ENCODE peak calls at places on chromosomes 6 and 20, in eight cellular contexts. P, T, X, F, V, H, G and K are unnamed samples.

GRCh38 chr20:42020316-42020715 is 402.1 kb upstream of the CHD6 start:
- DNase-seq in P (no peak), T (no peak), X (no peak), F (no peak), V (no peak), H (no peak), G (no peak), K (no peak)

GRCh38 chr6:49462927-49463611 is at the start of the genes CENPQ and MMUT:
- DNase-seq in P (peak; percentile 88), T (peak; percentile 94), X (peak; percentile 89), F (peak; percentile 98), V (peak; percentile 97), H (peak; percentile 83), G (peak; percentile 95), K (peak; percentile 91)

GRCh38 chr6:136784910-136785746 is 7.1 kb downstream of the MAP3K5 start:
- DNase-seq in P (no peak), T (peak; percentile 85), X (no peak), F (no peak), V (no peak), H (no peak), G (peak; percentile 78), K (no peak)

GRCh38 chr6:159212881-159213280 is 43.7 kb downstream of the FNDC1 start:
- DNase-seq in P (no peak), T (no peak), X (no peak), F (no peak), V (no peak), H (no peak), G (no peak), K (no peak)

GRCh38 chr6:42326248-42326647 is 108.6 kb upstream of the MRPS10 start:
- DNase-seq in P (no peak), T (no peak), X (no peak), F (no peak), V (no peak), H (no peak), G (no peak), K (no peak)

GRCh38 chr6:52065621-52066020 is 21.8 kb downstream of the PKHD1 start:
- DNase-seq in P (no peak), T (no peak), X (no peak), F (no peak), V (peak; percentile 41), H (no peak), G (no peak), K (no peak)

GRCh38 chr6:75791881-75792280 is 42.8 kb downstream of the MYO6 start:
- DNase-seq in P (no peak), T (no peak), X (no peak), F (no peak), V (no peak), H (no peak), G (no peak), K (no peak)

GRCh38 chr20:62516345-62516744 is 40.5 kb upstream of the GATA5 start:
- DNase-seq in P (peak; percentile 44), T (no peak), X (no peak), F (peak; percentile 82), V (no peak), H (peak; percentile 76), G (no peak), K (no peak)

GRCh38 chr6:124027392-124027791 is 223.7 kb downstream of the NKAIN2 start:
- DNase-seq in P (no peak), T (no peak), X (no peak), F (no peak), V (no peak), H (no peak), G (no peak), K (no peak)

GRCh38 chr20:62795023-62795761 is 1.1 kb upstream of the MRGBP start:
- DNase-seq in P (peak; percentile 50), T (peak; percentile 67), X (peak; percentile 79), F (peak; percentile 82), V (peak; percentile 77), H (peak; percentile 71), G (peak; percentile 83), K (no peak)

GRCh38 chr20:45470262-45470931 is 844 bp downstream of the WFDC2 start:
- DNase-seq in P (peak; percentile 63), T (peak; percentile 83), X (peak; percentile 73), F (peak; percentile 86), V (peak; percentile 65), H (no peak), G (no peak), K (no peak)

GRCh38 chr20:3732327-3733118 is at the start of gene HSPA12B:
- DNase-seq in P (no peak), T (no peak), X (peak; percentile 87), F (peak; percentile 77), V (peak; percentile 60), H (no peak), G (no peak), K (no peak)

GRCh38 chr6:137820952-137821351 is 46.1 kb upstream of the TNFAIP3 start:
- DNase-seq in P (no peak), T (no peak), X (no peak), F (no peak), V (no peak), H (no peak), G (no peak), K (no peak)

GRCh38 chr6:2363211-2363610 is 117.8 kb upstream of the GMDS start:
- DNase-seq in P (no peak), T (no peak), X (no peak), F (no peak), V (no peak), H (no peak), G (no peak), K (no peak)

GRCh38 chr6:77458421-77458820 is 4.9 kb downstream of the HTR1B start:
- DNase-seq in P (no peak), T (no peak), X (no peak), F (no peak), V (no peak), H (no peak), G (no peak), K (no peak)

GRCh38 chr6:102571236-102571908 is 1177.9 kb downstream of the GRIK2 start:
- DNase-seq in P (no peak), T (no peak), X (no peak), F (peak; percentile 53), V (no peak), H (no peak), G (no peak), K (no peak)
- TF ChIP-seq CTCF in P (no peak), T (no peak), X (no peak), F (peak; percentile 52), V (no peak), H (no peak), G (no peak), K (no peak)

GRCh38 chr20:2465100-2465499 is 5.5 kb downstream of the SNRPB start:
- DNase-seq in P (no peak), T (no peak), X (no peak), F (no peak), V (no peak), H (no peak), G (no peak), K (no peak)

GRCh38 chr20:2470051-2470431 is 548 bp downstream of the SNRPB start:
- DNase-seq in P (peak; percentile 37), T (no peak), X (peak; percentile 72), F (no peak), V (peak; percentile 54), H (peak; percentile 87), G (peak; percentile 73), K (no peak)

GRCh38 chr20:2470432-2471193 is at the start of gene SNRPB:
- DNase-seq in P (peak; percentile 96), T (peak; percentile 97), X (peak; percentile 92), F (peak; percentile 98), V (peak; percentile 99), H (peak; percentile 99), G (peak; percentile 98), K (peak; percentile 93)

GRCh38 chr20:2467412-2467811 is 3.2 kb downstream of the SNRPB start:
- DNase-seq in P (no peak), T (no peak), X (no peak), F (no peak), V (no peak), H (no peak), G (no peak), K (no peak)

DNA sequence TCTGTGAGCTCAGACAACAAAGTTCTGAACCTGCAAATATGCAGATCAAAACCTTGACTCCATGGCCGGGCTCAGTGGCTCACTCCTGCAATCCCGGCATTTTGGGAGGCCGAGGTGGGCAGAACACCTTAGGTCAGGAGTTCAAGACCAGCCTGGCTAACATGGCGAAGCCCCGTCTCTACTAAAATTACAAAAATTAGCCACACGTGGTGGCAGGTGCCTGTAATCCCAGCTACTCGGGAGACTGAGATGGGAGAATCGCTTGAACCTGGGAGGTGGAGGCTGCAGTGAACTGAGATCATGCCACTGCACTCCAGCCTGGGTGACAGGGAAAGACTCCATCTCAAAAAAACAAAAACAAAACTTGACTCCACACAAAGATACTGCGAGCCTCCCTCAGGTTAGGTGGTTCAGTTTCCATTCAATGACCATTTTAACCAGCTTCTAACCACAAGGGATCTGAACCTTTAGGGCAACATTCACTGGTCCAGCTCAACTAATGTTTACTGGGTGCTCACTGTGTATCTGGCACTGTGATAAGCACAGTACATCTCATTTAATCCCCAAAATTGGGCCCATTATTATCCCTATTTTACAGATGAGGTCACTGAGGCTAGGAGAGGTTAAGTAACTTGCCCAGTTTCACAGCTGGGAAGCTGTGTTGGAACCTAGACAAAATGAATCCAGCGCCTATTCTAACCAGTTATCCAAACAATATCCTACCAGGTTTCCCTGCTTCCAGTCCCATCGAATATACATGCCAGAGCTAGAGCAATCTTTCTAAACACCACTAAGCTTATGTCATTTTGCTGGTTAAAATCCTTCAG is 1.8 kb downstream of the SNRPB start:
- DNase-seq in P (no peak), T (no peak), X (no peak), F (no peak), V (no peak), H (no peak), G (no peak), K (no peak)
- H3K4me3 ChIP-seq in P (peak overlapping the region; percentile 92), T (peak overlapping the region; percentile 78), X (peak overlapping the region; percentile 86), F (peak overlapping the region; percentile 99), V (no peak overlapping the region), H (peak overlapping the region; percentile 67), G (peak overlapping the region; percentile 77), K (peak overlapping the region; percentile 96)

GRCh38 chr6:16136086-16136485 is 7.2 kb downstream of the MYLIP start:
- DNase-seq in P (no peak), T (no peak), X (no peak), F (no peak), V (no peak), H (no peak), G (no peak), K (no peak)

GRCh38 chr6:16135078-16135477 is 6.2 kb downstream of the MYLIP start:
- DNase-seq in P (no peak), T (no peak), X (no peak), F (no peak), V (no peak), H (no peak), G (no peak), K (no peak)

GRCh38 chr6:16139541-16139940 is 10.7 kb downstream of the MYLIP start:
- DNase-seq in P (no peak), T (no peak), X (no peak), F (no peak), V (no peak), H (no peak), G (no peak), K (no peak)

GRCh38 chr6:16136536-16137450 is 7.9 kb downstream of the MYLIP start:
- DNase-seq in P (peak; percentile 63), T (no peak), X (no peak), F (no peak), V (no peak), H (no peak), G (no peak), K (no peak)

GRCh38 chr6:16137451-16137801 is 8.5 kb downstream of the MYLIP start:
- DNase-seq in P (no peak), T (no peak), X (no peak), F (no peak), V (no peak), H (no peak), G (no peak), K (no peak)
- H3K4me1 ChIP-seq in P (peaks cover 57% of the 10 kb centered on the region), T (peaks cover 82% of the 10 kb centered on the region), X (peaks cover 39% of the 10 kb centered on the region), F (peaks cover 12% of the 10 kb centered on the region), V (peaks cover 74% of the 10 kb centered on the region), H (peaks cover 54% of the 10 kb centered on the region), G (no peaks in the 10 kb centered on the region), K (peaks cover 66% of the 10 kb centered on the region)

GRCh38 chr6:44575644-44576043 is 188.1 kb downstream of the CDC5L start:
- DNase-seq in P (no peak), T (no peak), X (no peak), F (no peak), V (no peak), H (no peak), G (no peak), K (no peak)
- TF ChIP-seq CTCF in P (no peak), T (no peak), X (no peak), F (no peak), V (no peak), H (no peak), G (no peak), K (no peak)